ENCODE peak calls at places on chromosomes 4 and X, in four cellular contexts. S is H4, G is GM03348, P is DMS79. B is an unnamed sample.

GRCh38 chrX:116417214-116417613 is 19.2 kb upstream of the SLC6A14 start:
- DNase-seq in S (no peak), G (no peak), P (no peak), B (no peak)

GRCh38 chr4:185640809-185641675 is 105.7 kb upstream of the PDLIM3 start:
- DNase-seq in S (peak), G (peak), P (peak), B (no peak)

GRCh38 chrX:149527705-149528104 is 13.1 kb upstream of the EOLA1 start:
- DNase-seq in S (no peak), G (peak), P (no peak), B (no peak)

GRCh38 chr4:17236686-17237085 is 275.2 kb downstream of the QDPR start:
- DNase-seq in S (no peak), G (peak), P (no peak), B (no peak)

GRCh38 chr4:56684320-56684719 is 3.2 kb upstream of the HOPX start:
- DNase-seq in S (peak), G (no peak), P (no peak), B (no peak)

GRCh38 chr4:12179264-12179616 is 750.5 kb upstream of the HS3ST1 start:
- DNase-seq in S (no peak), G (no peak), P (no peak), B (no peak)

GRCh38 chr4:141711211-141711610 is 74.8 kb downstream of the IL15 start:
- DNase-seq in S (no peak), G (peak), P (no peak), B (no peak)

GRCh38 chrX:47243351-47243750 is 10.5 kb downstream of the USP11 start:
- DNase-seq in S (no peak), G (no peak), P (no peak), B (no peak)

GRCh38 chr4:128286474-128287158 is 997 bp downstream of the PGRMC2 start:
- DNase-seq in S (peak), G (peak), P (peak), B (no peak)

GRCh38 chr4:113810906-113811305 is 49.4 kb upstream of the CAMK2D start:
- DNase-seq in S (peak), G (peak), P (no peak), B (no peak)

GRCh38 chr4:128322986-128323385 is 35.4 kb upstream of the PGRMC2 start:
- DNase-seq in S (peak), G (peak), P (no peak), B (peak)